ENCODE peak calls at places on chromosome 18, in five cellular contexts. B is IMR-90, D is GM10248, V is colonic mucosa, Z is MCF 10A. F is an unnamed sample.

GRCh38 chr18:79378416-79379250 is 17.1 kb upstream of the NFATC1 start:
- DNase-seq in B (peak), D (peak), V (peak), Z (peak), F (peak)

GRCh38 chr18:54743596-54743995 is 84.7 kb upstream of the RAB27B start:
- DNase-seq in B (no peak), D (no peak), V (no peak), Z (no peak), F (no peak)

GRCh38 chr18:3966985-3967856 is 487.9 kb downstream of the DLGAP1 start:
- DNase-seq in B (peak), D (no peak), V (no peak), Z (no peak), F (no peak)

GRCh38 chr18:1840878-1841277 is 730.4 kb downstream of the METTL4 start:
- DNase-seq in B (no peak), D (no peak), V (no peak), Z (no peak), F (no peak)

GRCh38 chr18:3790702-3791101 is 340.7 kb downstream of the TGIF1 start:
- DNase-seq in B (no peak), D (no peak), V (no peak), Z (no peak), F (no peak)

GRCh38 chr18:10095356-10095755 is 181.5 kb downstream of the VAPA start:
- DNase-seq in B (no peak), D (no peak), V (no peak), Z (no peak), F (no peak)

GRCh38 chr18:37309059-37309458 is 256.5 kb downstream of the CELF4 start:
- DNase-seq in B (no peak), D (no peak), V (no peak), Z (peak), F (no peak)

GRCh38 chr18:28541276-28541930 is 364.5 kb upstream of the CDH2 start:
- DNase-seq in B (no peak), D (no peak), V (no peak), Z (no peak), F (no peak)

GRCh38 chr18:79952457-79952995 is 1.1 kb upstream of the SLC66A2 start:
- DNase-seq in B (no peak), D (no peak), V (no peak), Z (no peak), F (no peak)

GRCh38 chr18:27673861-27674260 is 488.8 kb upstream of the CHST9 start:
- DNase-seq in B (no peak), D (no peak), V (no peak), Z (no peak), F (no peak)

GRCh38 chr18:32777049-32777448 is 4.2 kb upstream of the KLHL14 start:
- DNase-seq in B (no peak), D (no peak), V (no peak), Z (peak), F (no peak)

GRCh38 chr18:499351-500229 is 911 bp downstream of the COLEC12 start:
- DNase-seq in B (peak), D (no peak), V (no peak), Z (no peak), F (no peak)

GRCh38 chr18:31498450-31499156 is 626 bp downstream of the DSG2 start:
- DNase-seq in B (no peak), D (no peak), V (peak), Z (peak), F (peak)

GRCh38 chr18:58496937-58497336 is 132.0 kb downstream of the ALPK2 start:
- DNase-seq in B (no peak), D (no peak), V (no peak), Z (peak), F (no peak)

GRCh38 chr18:23994361-23994902 is 20.1 kb upstream of the TTC39C start:
- DNase-seq in B (peak), D (no peak), V (peak), Z (peak), F (peak)

GRCh38 chr18:46953195-46953594 is 35.8 kb downstream of the KATNAL2 start:
- DNase-seq in B (no peak), D (no peak), V (no peak), Z (peak), F (no peak)

GRCh38 chr18:2914844-2915243 is 68.0 kb downstream of the EMILIN2 start:
- DNase-seq in B (peak), D (no peak), V (no peak), Z (no peak), F (no peak)

GRCh38 chr18:2629003-2629402 is 26.5 kb upstream of the SMCHD1 start:
- DNase-seq in B (no peak), D (no peak), V (no peak), Z (no peak), F (no peak)

GRCh38 chr18:33495278-33495677 is 54.8 kb upstream of the CCDC178 start:
- DNase-seq in B (peak), D (no peak), V (no peak), Z (peak), F (no peak)

GRCh38 chr18:13374468-13375301 is 156.1 kb downstream of the LDLRAD4 start:
- DNase-seq in B (no peak), D (no peak), V (no peak), Z (no peak), F (peak)

GRCh38 chr18:59008302-59008974 is 131.2 kb upstream of the SEC11C start:
- DNase-seq in B (peak), D (no peak), V (no peak), Z (peak), F (no peak)

GRCh38 chr18:58515175-58515574 is 113.7 kb downstream of the ALPK2 start:
- DNase-seq in B (no peak), D (no peak), V (no peak), Z (no peak), F (no peak)

GRCh38 chr18:3451166-3451988 is 1.4 kb downstream of the TGIF1 start:
- DNase-seq in B (peak), D (peak), V (peak), Z (peak), F (peak)

GRCh38 chr18:59954241-59954640 is 54.4 kb downstream of the PMAIP1 start:
- DNase-seq in B (no peak), D (no peak), V (no peak), Z (no peak), F (no peak)

GRCh38 chr18:37525302-37525585 is 40.4 kb downstream of the CELF4 start:
- DNase-seq in B (no peak), D (no peak), V (no peak), Z (no peak), F (no peak)

DNA sequence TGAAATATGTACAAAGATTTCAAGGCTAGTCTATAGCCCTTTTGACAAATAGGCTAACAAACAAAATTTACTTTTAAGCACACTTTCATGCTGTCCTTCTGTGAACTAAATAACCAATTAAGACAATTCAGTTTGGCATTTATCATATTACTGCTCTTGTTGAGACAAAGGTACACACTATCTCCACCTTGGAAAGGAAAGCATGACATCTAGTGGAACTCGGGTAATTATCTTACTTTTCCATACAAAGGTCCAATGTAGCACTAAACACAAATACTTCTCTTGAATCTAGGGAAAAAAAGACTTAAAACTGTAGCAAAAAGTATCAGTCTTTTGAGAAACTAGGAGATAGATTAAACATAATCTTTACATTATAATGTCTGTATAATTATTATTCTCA is 125.0 kb upstream of the CD226 start:
- DNase-seq in B (peak), D (no peak), V (no peak), Z (peak), F (no peak)
- TF ChIP-seq CTCF in B (peak), D (peak), V (no peak), Z (peak), F (peak)

DNA sequence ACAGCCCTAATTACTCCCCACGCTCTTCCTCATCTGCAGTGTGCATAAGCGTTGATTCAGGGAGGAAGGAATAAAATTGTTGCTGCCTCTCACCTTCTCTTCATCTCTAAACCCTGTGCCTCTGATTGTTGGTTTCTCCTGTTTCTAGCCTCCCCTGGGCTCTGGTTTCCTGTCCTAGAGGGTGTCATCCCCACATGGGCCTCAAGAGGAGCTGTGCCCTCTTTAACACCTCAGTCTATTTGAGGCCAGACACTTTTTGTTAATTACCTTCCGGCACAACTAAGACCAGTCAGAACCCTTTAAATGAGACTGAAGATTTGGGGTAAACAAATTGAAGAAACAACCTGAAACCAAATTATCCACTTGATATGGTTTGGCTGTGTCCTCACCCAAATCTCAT is 9.7 kb downstream of the CTAGE1 start:
- DNase-seq in B (no peak), D (no peak), V (no peak), Z (no peak), F (peak)
- TF ChIP-seq CTCF in B (no peak), D (no peak), V (no peak), Z (no peak), F (no peak)

DNA sequence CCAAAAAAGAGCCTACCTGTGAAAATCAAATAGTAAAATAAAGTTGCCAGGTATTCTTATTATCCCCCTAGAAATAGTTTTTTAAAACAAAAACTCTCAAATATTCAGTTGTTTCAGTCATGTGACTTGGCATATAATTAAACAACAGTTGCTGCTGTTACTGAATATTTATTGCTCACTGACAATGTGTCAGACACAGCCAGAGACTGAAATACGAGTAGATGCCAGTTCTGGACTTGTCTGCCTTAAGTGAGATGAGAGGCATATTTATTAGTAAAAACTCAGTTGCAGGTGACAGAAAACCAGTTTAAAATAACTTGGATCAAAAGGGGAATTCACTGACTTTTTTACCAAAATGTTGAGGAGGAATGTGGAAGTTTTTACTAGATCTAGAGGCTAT is 106.0 kb upstream of the RAB12 start:
- DNase-seq in B (no peak), D (no peak), V (no peak), Z (no peak), F (no peak)
- TF ChIP-seq CTCF in B (no peak), D (no peak), V (no peak), Z (no peak), F (no peak)

GRCh38 chr18:35511833-35512232 is 14.1 kb upstream of the INO80C start:
- DNase-seq in B (no peak), D (no peak), V (peak), Z (peak), F (peak)
- TF ChIP-seq CTCF in B (no peak), D (peak), V (peak), Z (no peak), F (no peak)